ENCODE peak calls at places on chromosomes 2 and 18, in nine cellular contexts. W, J, T, Q, Y, Z, M, D and I are unnamed samples.

GRCh38 chr2:28668880-28669279 is 82.8 kb upstream of the PPP1CB start:
- DNase-seq in W (no peak), J (no peak), T (no peak), Q (no peak), Y (no peak), Z (no peak), M (no peak), D (no peak), I (no peak)

GRCh38 chr18:32918692-32919250 is 145.9 kb upstream of the KLHL14 start:
- DNase-seq in W (no peak), J (no peak), T (no peak), Q (no peak), Y (no peak), Z (no peak), M (no peak), D (no peak), I (no peak)

GRCh38 chr2:74779587-74780135 is 54.3 kb upstream of the HK2 start:
- DNase-seq in W (no peak), J (no peak), T (no peak), Q (no peak), Y (no peak), Z (no peak), M (no peak), D (no peak), I (no peak)

GRCh38 chr2:61816480-61817355 is 37.1 kb downstream of the FAM161A start:
- DNase-seq in W (peak), J (no peak), T (no peak), Q (no peak), Y (no peak), Z (no peak), M (peak), D (peak), I (no peak)

GRCh38 chr18:80231151-80231550 is 16.2 kb downstream of the PARD6G start:
- DNase-seq in W (no peak), J (no peak), T (no peak), Q (no peak), Y (no peak), Z (no peak), M (no peak), D (no peak), I (no peak)

GRCh38 chr2:174595904-174596397 is 1.7 kb downstream of the WIPF1 start:
- DNase-seq in W (no peak), J (no peak), T (no peak), Q (no peak), Y (no peak), Z (peak), M (no peak), D (peak), I (no peak)

GRCh38 chr18:29218101-29218500 is 1041.2 kb upstream of the CDH2 start:
- DNase-seq in W (no peak), J (no peak), T (no peak), Q (no peak), Y (no peak), Z (peak), M (no peak), D (no peak), I (no peak)

GRCh38 chr18:24985616-24986015 is 366.4 kb downstream of the ZNF521 start:
- DNase-seq in W (no peak), J (no peak), T (no peak), Q (no peak), Y (no peak), Z (peak), M (no peak), D (no peak), I (no peak)

GRCh38 chr2:42618972-42619371 is 50.5 kb downstream of the MTA3 start:
- DNase-seq in W (peak), J (no peak), T (no peak), Q (no peak), Y (no peak), Z (peak), M (peak), D (peak), I (peak)

GRCh38 chr2:53208815-53209214 is 558.8 kb upstream of the CHAC2 start:
- DNase-seq in W (no peak), J (no peak), T (no peak), Q (no peak), Y (no peak), Z (no peak), M (no peak), D (no peak), I (no peak)

GRCh38 chr2:164205347-164205746 is 415.9 kb downstream of the GRB14 start:
- DNase-seq in W (peak), J (no peak), T (no peak), Q (no peak), Y (no peak), Z (peak), M (peak), D (peak), I (no peak)

GRCh38 chr2:64699712-64700111 is 46.0 kb upstream of the SERTAD2 start:
- DNase-seq in W (no peak), J (no peak), T (no peak), Q (no peak), Y (no peak), Z (no peak), M (no peak), D (no peak), I (peak)

GRCh38 chr2:102604754-102605153 is 14.6 kb upstream of the SLC9A2 start:
- DNase-seq in W (no peak), J (no peak), T (no peak), Q (no peak), Y (no peak), Z (no peak), M (no peak), D (no peak), I (peak)

GRCh38 chr2:102116675-102117471 is 25.7 kb upstream of the IL1R1 start:
- DNase-seq in W (peak), J (no peak), T (no peak), Q (no peak), Y (no peak), Z (no peak), M (peak), D (peak), I (no peak)

GRCh38 chr2:191691016-191691725 is 13.2 kb downstream of the NABP1 start:
- DNase-seq in W (peak), J (no peak), T (no peak), Q (peak), Y (no peak), Z (peak), M (peak), D (peak), I (peak)

GRCh38 chr18:79733996-79734770 is 54.6 kb downstream of the CTDP1 start:
- DNase-seq in W (no peak), J (no peak), T (no peak), Q (no peak), Y (no peak), Z (no peak), M (no peak), D (no peak), I (no peak)

GRCh38 chr18:75544496-75544895 is 117.0 kb upstream of the SMIM21 start:
- DNase-seq in W (peak), J (no peak), T (no peak), Q (no peak), Y (no peak), Z (peak), M (peak), D (peak), I (no peak)

GRCh38 chr18:9898792-9899549 is 13.2 kb downstream of the TXNDC2 start:
- DNase-seq in W (no peak), J (no peak), T (no peak), Q (no peak), Y (no peak), Z (peak), M (peak), D (peak), I (peak)

GRCh38 chr2:239534581-239535412 is 134.0 kb upstream of the HDAC4 start:
- DNase-seq in W (no peak), J (no peak), T (no peak), Q (no peak), Y (peak), Z (no peak), M (no peak), D (no peak), I (no peak)

GRCh38 chr2:172901913-172902312 is 166.3 kb downstream of the RAPGEF4 start:
- DNase-seq in W (no peak), J (no peak), T (no peak), Q (no peak), Y (no peak), Z (no peak), M (no peak), D (no peak), I (peak)

GRCh38 chr2:235278771-235279355 is 215.0 kb upstream of the AGAP1 start:
- DNase-seq in W (no peak), J (no peak), T (no peak), Q (no peak), Y (no peak), Z (no peak), M (peak), D (no peak), I (no peak)

GRCh38 chr2:37615808-37616673 is 55.4 kb downstream of the CDC42EP3 start:
- DNase-seq in W (no peak), J (no peak), T (peak), Q (no peak), Y (no peak), Z (no peak), M (no peak), D (no peak), I (peak)

GRCh38 chr18:41703744-41704530 is 251.1 kb upstream of the PIK3C3 start:
- DNase-seq in W (peak), J (no peak), T (no peak), Q (no peak), Y (no peak), Z (peak), M (peak), D (peak), I (peak)

GRCh38 chr2:222671259-222672067 is at the start of gene MOGAT1:
- DNase-seq in W (peak), J (peak), T (no peak), Q (peak), Y (no peak), Z (no peak), M (peak), D (no peak), I (peak)

GRCh38 chr18:10499230-10499629 is 26.6 kb upstream of the NAPG start:
- DNase-seq in W (no peak), J (no peak), T (no peak), Q (no peak), Y (no peak), Z (no peak), M (no peak), D (no peak), I (no peak)

GRCh38 chr2:28080911-28081310 is 190.4 kb downstream of the BABAM2 start:
- DNase-seq in W (peak), J (no peak), T (no peak), Q (no peak), Y (no peak), Z (peak), M (peak), D (peak), I (no peak)

GRCh38 chr2:72015281-72015680 is 132.4 kb downstream of the CYP26B1 start:
- DNase-seq in W (peak), J (no peak), T (no peak), Q (no peak), Y (no peak), Z (peak), M (peak), D (peak), I (no peak)

GRCh38 chr18:8519102-8519501 is 90.1 kb upstream of the RAB12 start:
- DNase-seq in W (no peak), J (no peak), T (no peak), Q (no peak), Y (no peak), Z (no peak), M (no peak), D (no peak), I (no peak)

GRCh38 chr2:119522561-119523110 is 1.6 kb downstream of the SCTR start:
- DNase-seq in W (no peak), J (no peak), T (no peak), Q (no peak), Y (no peak), Z (no peak), M (no peak), D (no peak), I (no peak)
- H3K4me3 ChIP-seq in W (no peak), J (no peak), T (no peak), Q (no peak), Y (no peak), Z (no peak), M (no peak), D (no peak), I (no peak)

GRCh38 chr2:232350804-232351685 is 27.5 kb upstream of the ALPP start:
- DNase-seq in W (no peak), J (peak), T (no peak), Q (no peak), Y (peak), Z (no peak), M (no peak), D (no peak), I (no peak)
- H3K4me3 ChIP-seq in W (no peak), J (no peak), T (no peak), Q (no peak), Y (no peak), Z (no peak), M (no peak), D (no peak), I (no peak)

DNA sequence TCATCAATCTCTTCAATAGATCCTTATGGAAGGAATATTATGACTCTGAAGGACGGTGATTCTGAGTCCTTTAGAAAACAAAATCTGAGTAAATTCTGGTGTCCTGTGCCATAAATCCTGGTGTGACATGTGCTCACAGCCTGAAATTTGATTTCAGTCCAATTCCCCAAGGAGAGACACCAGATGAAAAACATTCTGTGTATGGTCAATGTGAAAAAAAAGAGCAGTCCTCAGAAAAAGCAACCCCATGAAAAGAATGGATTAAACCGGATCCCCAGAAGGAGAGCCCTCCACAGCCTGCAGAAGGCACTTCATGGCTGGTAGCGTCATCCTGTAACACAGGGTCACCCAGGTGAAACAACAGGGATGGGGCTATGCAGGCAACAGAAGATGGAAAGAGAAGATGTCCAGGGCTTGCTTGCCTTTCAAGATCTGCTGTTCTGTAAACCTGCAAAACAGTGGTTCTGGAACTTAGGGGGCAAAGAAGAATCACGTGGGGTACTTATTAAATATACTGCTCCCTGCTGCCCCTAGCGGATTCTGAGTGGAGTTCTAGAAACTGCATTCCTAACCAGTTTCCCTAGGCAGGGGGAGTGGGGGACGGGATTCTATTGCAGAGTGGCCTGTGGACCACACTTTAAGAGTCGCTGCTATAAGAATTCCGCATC is 118.8 kb upstream of the ARL5A start:
- DNase-seq in W (peak), J (no peak), T (no peak), Q (peak), Y (no peak), Z (no peak), M (peak), D (peak), I (peak)
- H3K4me3 ChIP-seq in W (no peak), J (peak), T (no peak), Q (peak), Y (no peak), Z (no peak), M (no peak), D (no peak), I (no peak)

GRCh38 chr18:27184115-27185024 is 738 bp downstream of the CHST9 start:
- DNase-seq in W (no peak), J (no peak), T (no peak), Q (no peak), Y (no peak), Z (no peak), M (no peak), D (no peak), I (peak)
- H3K4me3 ChIP-seq in W (no peak), J (peak), T (no peak), Q (peak), Y (no peak), Z (no peak), M (peak), D (no peak), I (peak)

GRCh38 chr2:199581935-199582336 is 124.2 kb upstream of the SATB2 start:
- DNase-seq in W (peak), J (no peak), T (no peak), Q (no peak), Y (no peak), Z (no peak), M (peak), D (peak), I (peak)
- H3K4me3 ChIP-seq in W (no peak), J (peak), T (no peak), Q (peak), Y (no peak), Z (peak), M (no peak), D (peak), I (no peak)

GRCh38 chr2:104872866-104873688 is 19.2 kb downstream of the POU3F3 start:
- DNase-seq in W (peak), J (peak), T (no peak), Q (peak), Y (no peak), Z (peak), M (peak), D (peak), I (peak)
- H3K4me3 ChIP-seq in W (peak), J (peak), T (no peak), Q (peak), Y (peak), Z (peak), M (peak), D (peak), I (peak)

GRCh38 chr2:30235008-30235655 is 3.8 kb downstream of the LBH start:
- DNase-seq in W (no peak), J (no peak), T (no peak), Q (no peak), Y (no peak), Z (peak), M (no peak), D (no peak), I (no peak)
- H3K4me3 ChIP-seq in W (no peak), J (no peak), T (peak), Q (peak), Y (no peak), Z (peak), M (peak), D (no peak), I (no peak)